ENCODE peak calls at places on chromosome 7, in ten cellular contexts. One of them, this sample, is unnamed.

GRCh38 chr7:20280475-20281351 is 50.0 kb upstream of the ITGB8 start:
- DNase-seq in NCI-H510A treated with DMSO at 0.1 percent for 48 hours: no peak
- DNase-seq in fibroblast of mammary gland: peak
- DNase-seq in NCI-H345: no peak
- DNase-seq in Ammon's horn: no peak
- DNase-seq in hippocampal formation: no peak
- DNase-seq in activated CD4-positive, alpha-beta T cell treated with anti-CD3 and anti-CD28 coated beads, Interleukin-2, amount 50 U/mL, for 48 hours: no peak
- DNase-seq in aorta: no peak
- DNase-seq in central memory CD4-positive, alpha-beta T cell: no peak
- DNase-seq in AG08396: peak
- DNase-seq in this sample: peak

GRCh38 chr7:99079104-99079503 is 64.8 kb downstream of the SMURF1 start:
- DNase-seq in central memory CD4-positive, alpha-beta T cell: no peak
- DNase-seq in activated CD4-positive, alpha-beta T cell treated with anti-CD3 and anti-CD28 coated beads, Interleukin-2, amount 50 U/mL, for 48 hours: no peak
- DNase-seq in AG08396: no peak
- DNase-seq in NCI-H510A treated with DMSO at 0.1 percent for 48 hours: peak
- DNase-seq in NCI-H345: no peak
- DNase-seq in hippocampal formation: no peak
- DNase-seq in fibroblast of mammary gland: no peak
- DNase-seq in Ammon's horn: no peak
- DNase-seq in aorta: no peak
- DNase-seq in this sample: no peak

GRCh38 chr7:27263781-27264180 is 21.2 kb downstream of the EVX1 start:
- DNase-seq in aorta: no peak
- DNase-seq in Ammon's horn: no peak
- DNase-seq in central memory CD4-positive, alpha-beta T cell: no peak
- DNase-seq in AG08396: no peak
- DNase-seq in activated CD4-positive, alpha-beta T cell treated with anti-CD3 and anti-CD28 coated beads, Interleukin-2, amount 50 U/mL, for 48 hours: no peak
- DNase-seq in hippocampal formation: no peak
- DNase-seq in NCI-H510A treated with DMSO at 0.1 percent for 48 hours: no peak
- DNase-seq in NCI-H345: no peak
- DNase-seq in fibroblast of mammary gland: no peak
- DNase-seq in this sample: no peak

GRCh38 chr7:17690030-17690429 is 250.3 kb downstream of the SNX13 start:
- DNase-seq in hippocampal formation: no peak
- DNase-seq in AG08396: peak
- DNase-seq in NCI-H345: no peak
- DNase-seq in central memory CD4-positive, alpha-beta T cell: no peak
- DNase-seq in Ammon's horn: no peak
- DNase-seq in aorta: no peak
- DNase-seq in NCI-H510A treated with DMSO at 0.1 percent for 48 hours: no peak
- DNase-seq in fibroblast of mammary gland: peak
- DNase-seq in activated CD4-positive, alpha-beta T cell treated with anti-CD3 and anti-CD28 coated beads, Interleukin-2, amount 50 U/mL, for 48 hours: no peak
- DNase-seq in this sample: peak

GRCh38 chr7:117894037-117894436 is 20.8 kb upstream of the CTTNBP2 start:
- DNase-seq in central memory CD4-positive, alpha-beta T cell: no peak
- DNase-seq in fibroblast of mammary gland: no peak
- DNase-seq in aorta: no peak
- DNase-seq in NCI-H345: no peak
- DNase-seq in AG08396: no peak
- DNase-seq in NCI-H510A treated with DMSO at 0.1 percent for 48 hours: no peak
- DNase-seq in activated CD4-positive, alpha-beta T cell treated with anti-CD3 and anti-CD28 coated beads, Interleukin-2, amount 50 U/mL, for 48 hours: no peak
- DNase-seq in hippocampal formation: no peak
- DNase-seq in Ammon's horn: no peak
- DNase-seq in this sample: no peak

GRCh38 chr7:112892263-112892662 is 102.1 kb upstream of the TMEM168 start:
- DNase-seq in hippocampal formation: no peak
- DNase-seq in Ammon's horn: no peak
- DNase-seq in NCI-H510A treated with DMSO at 0.1 percent for 48 hours: no peak
- DNase-seq in central memory CD4-positive, alpha-beta T cell: no peak
- DNase-seq in fibroblast of mammary gland: peak
- DNase-seq in AG08396: no peak
- DNase-seq in activated CD4-positive, alpha-beta T cell treated with anti-CD3 and anti-CD28 coated beads, Interleukin-2, amount 50 U/mL, for 48 hours: no peak
- DNase-seq in aorta: no peak
- DNase-seq in NCI-H345: no peak
- DNase-seq in this sample: peak

GRCh38 chr7:70614237-70614984 is 517.5 kb upstream of the GALNT17 start:
- DNase-seq in NCI-H345: peak
- DNase-seq in Ammon's horn: peak
- DNase-seq in fibroblast of mammary gland: peak
- DNase-seq in hippocampal formation: peak
- DNase-seq in AG08396: peak
- DNase-seq in NCI-H510A treated with DMSO at 0.1 percent for 48 hours: peak
- DNase-seq in activated CD4-positive, alpha-beta T cell treated with anti-CD3 and anti-CD28 coated beads, Interleukin-2, amount 50 U/mL, for 48 hours: no peak
- DNase-seq in central memory CD4-positive, alpha-beta T cell: no peak
- DNase-seq in aorta: peak
- DNase-seq in this sample: peak

GRCh38 chr7:1448958-1449357 is 10.3 kb downstream of the MICALL2 start:
- DNase-seq in NCI-H510A treated with DMSO at 0.1 percent for 48 hours: no peak
- DNase-seq in AG08396: no peak
- DNase-seq in NCI-H345: no peak
- DNase-seq in central memory CD4-positive, alpha-beta T cell: no peak
- DNase-seq in aorta: no peak
- DNase-seq in Ammon's horn: no peak
- DNase-seq in activated CD4-positive, alpha-beta T cell treated with anti-CD3 and anti-CD28 coated beads, Interleukin-2, amount 50 U/mL, for 48 hours: no peak
- DNase-seq in hippocampal formation: no peak
- DNase-seq in fibroblast of mammary gland: no peak
- DNase-seq in this sample: no peak

GRCh38 chr7:95622859-95623258 is 26.5 kb upstream of the PDK4 start:
- DNase-seq in AG08396: no peak
- DNase-seq in fibroblast of mammary gland: no peak
- DNase-seq in aorta: no peak
- DNase-seq in NCI-H510A treated with DMSO at 0.1 percent for 48 hours: no peak
- DNase-seq in central memory CD4-positive, alpha-beta T cell: no peak
- DNase-seq in hippocampal formation: no peak
- DNase-seq in Ammon's horn: no peak
- DNase-seq in activated CD4-positive, alpha-beta T cell treated with anti-CD3 and anti-CD28 coated beads, Interleukin-2, amount 50 U/mL, for 48 hours: no peak
- DNase-seq in NCI-H345: no peak
- DNase-seq in this sample: no peak

GRCh38 chr7:158779061-158779992 is 50.0 kb downstream of the ESYT2 start:
- DNase-seq in central memory CD4-positive, alpha-beta T cell: no peak
- DNase-seq in NCI-H345: no peak
- DNase-seq in aorta: no peak
- DNase-seq in activated CD4-positive, alpha-beta T cell treated with anti-CD3 and anti-CD28 coated beads, Interleukin-2, amount 50 U/mL, for 48 hours: no peak
- DNase-seq in Ammon's horn: no peak
- DNase-seq in hippocampal formation: no peak
- DNase-seq in NCI-H510A treated with DMSO at 0.1 percent for 48 hours: peak
- DNase-seq in AG08396: no peak
- DNase-seq in fibroblast of mammary gland: no peak
- DNase-seq in this sample: no peak

GRCh38 chr7:14761506-14762296 is 140.8 kb downstream of the DGKB start:
- DNase-seq in Ammon's horn: peak
- DNase-seq in fibroblast of mammary gland: peak
- DNase-seq in hippocampal formation: peak
- DNase-seq in AG08396: peak
- DNase-seq in aorta: no peak
- DNase-seq in NCI-H510A treated with DMSO at 0.1 percent for 48 hours: peak
- DNase-seq in central memory CD4-positive, alpha-beta T cell: no peak
- DNase-seq in NCI-H345: peak
- DNase-seq in activated CD4-positive, alpha-beta T cell treated with anti-CD3 and anti-CD28 coated beads, Interleukin-2, amount 50 U/mL, for 48 hours: no peak
- DNase-seq in this sample: peak

GRCh38 chr7:47510192-47510591 is 71.7 kb downstream of the TNS3 start:
- DNase-seq in hippocampal formation: no peak
- DNase-seq in NCI-H510A treated with DMSO at 0.1 percent for 48 hours: no peak
- DNase-seq in activated CD4-positive, alpha-beta T cell treated with anti-CD3 and anti-CD28 coated beads, Interleukin-2, amount 50 U/mL, for 48 hours: no peak
- DNase-seq in central memory CD4-positive, alpha-beta T cell: no peak
- DNase-seq in Ammon's horn: no peak
- DNase-seq in NCI-H345: no peak
- DNase-seq in AG08396: no peak
- DNase-seq in aorta: no peak
- DNase-seq in fibroblast of mammary gland: no peak
- DNase-seq in this sample: no peak

GRCh38 chr7:74480861-74481417 is 27.2 kb downstream of the GTF2IRD1 start:
- DNase-seq in fibroblast of mammary gland: peak
- DNase-seq in NCI-H345: no peak
- DNase-seq in activated CD4-positive, alpha-beta T cell treated with anti-CD3 and anti-CD28 coated beads, Interleukin-2, amount 50 U/mL, for 48 hours: no peak
- DNase-seq in aorta: peak
- DNase-seq in AG08396: no peak
- DNase-seq in hippocampal formation: no peak
- DNase-seq in Ammon's horn: no peak
- DNase-seq in NCI-H510A treated with DMSO at 0.1 percent for 48 hours: no peak
- DNase-seq in central memory CD4-positive, alpha-beta T cell: no peak
- DNase-seq in this sample: peak

GRCh38 chr7:148296994-148297644 is 293.4 kb upstream of the C7orf33 start:
- DNase-seq in NCI-H510A treated with DMSO at 0.1 percent for 48 hours: no peak
- DNase-seq in hippocampal formation: no peak
- DNase-seq in AG08396: no peak
- DNase-seq in fibroblast of mammary gland: peak
- DNase-seq in Ammon's horn: no peak
- DNase-seq in central memory CD4-positive, alpha-beta T cell: no peak
- DNase-seq in aorta: no peak
- DNase-seq in NCI-H345: no peak
- DNase-seq in activated CD4-positive, alpha-beta T cell treated with anti-CD3 and anti-CD28 coated beads, Interleukin-2, amount 50 U/mL, for 48 hours: no peak
- DNase-seq in this sample: no peak

GRCh38 chr7:44216521-44217030 is 15.8 kb downstream of the YKT6 start:
- DNase-seq in aorta: no peak
- DNase-seq in hippocampal formation: no peak
- DNase-seq in NCI-H510A treated with DMSO at 0.1 percent for 48 hours: peak
- DNase-seq in activated CD4-positive, alpha-beta T cell treated with anti-CD3 and anti-CD28 coated beads, Interleukin-2, amount 50 U/mL, for 48 hours: no peak
- DNase-seq in AG08396: no peak
- DNase-seq in fibroblast of mammary gland: no peak
- DNase-seq in NCI-H345: no peak
- DNase-seq in Ammon's horn: peak
- DNase-seq in central memory CD4-positive, alpha-beta T cell: no peak
- DNase-seq in this sample: no peak

GRCh38 chr7:137302075-137302474 is 41.5 kb downstream of the PTN start:
- DNase-seq in hippocampal formation: no peak
- DNase-seq in aorta: no peak
- DNase-seq in central memory CD4-positive, alpha-beta T cell: no peak
- DNase-seq in NCI-H345: no peak
- DNase-seq in Ammon's horn: no peak
- DNase-seq in activated CD4-positive, alpha-beta T cell treated with anti-CD3 and anti-CD28 coated beads, Interleukin-2, amount 50 U/mL, for 48 hours: no peak
- DNase-seq in AG08396: no peak
- DNase-seq in NCI-H510A treated with DMSO at 0.1 percent for 48 hours: no peak
- DNase-seq in fibroblast of mammary gland: no peak
- DNase-seq in this sample: no peak

GRCh38 chr7:130732980-130733865 is 784 bp downstream of the KLF14 start:
- DNase-seq in activated CD4-positive, alpha-beta T cell treated with anti-CD3 and anti-CD28 coated beads, Interleukin-2, amount 50 U/mL, for 48 hours: peak
- DNase-seq in aorta: no peak
- DNase-seq in NCI-H345: peak
- DNase-seq in hippocampal formation: no peak
- DNase-seq in central memory CD4-positive, alpha-beta T cell: peak
- DNase-seq in AG08396: no peak
- DNase-seq in fibroblast of mammary gland: peak
- DNase-seq in NCI-H510A treated with DMSO at 0.1 percent for 48 hours: no peak
- DNase-seq in Ammon's horn: no peak
- DNase-seq in this sample: peak

GRCh38 chr7:1700086-1700485 is 30.0 kb downstream of the ELFN1 start:
- DNase-seq in NCI-H345: no peak
- DNase-seq in Ammon's horn: no peak
- DNase-seq in activated CD4-positive, alpha-beta T cell treated with anti-CD3 and anti-CD28 coated beads, Interleukin-2, amount 50 U/mL, for 48 hours: no peak
- DNase-seq in fibroblast of mammary gland: no peak
- DNase-seq in NCI-H510A treated with DMSO at 0.1 percent for 48 hours: no peak
- DNase-seq in central memory CD4-positive, alpha-beta T cell: no peak
- DNase-seq in aorta: peak
- DNase-seq in AG08396: no peak
- DNase-seq in hippocampal formation: no peak
- DNase-seq in this sample: no peak

GRCh38 chr7:101817031-101817929 is at the start of gene CUX1:
- DNase-seq in NCI-H510A treated with DMSO at 0.1 percent for 48 hours: no peak
- DNase-seq in activated CD4-positive, alpha-beta T cell treated with anti-CD3 and anti-CD28 coated beads, Interleukin-2, amount 50 U/mL, for 48 hours: peak
- DNase-seq in NCI-H345: no peak
- DNase-seq in central memory CD4-positive, alpha-beta T cell: peak
- DNase-seq in hippocampal formation: no peak
- DNase-seq in fibroblast of mammary gland: no peak
- DNase-seq in AG08396: peak
- DNase-seq in Ammon's horn: no peak
- DNase-seq in aorta: peak
- DNase-seq in this sample: no peak

GRCh38 chr7:112052993-112053392 is 153.2 kb downstream of the DOCK4 start:
- DNase-seq in NCI-H510A treated with DMSO at 0.1 percent for 48 hours: no peak
- DNase-seq in activated CD4-positive, alpha-beta T cell treated with anti-CD3 and anti-CD28 coated beads, Interleukin-2, amount 50 U/mL, for 48 hours: no peak
- DNase-seq in Ammon's horn: no peak
- DNase-seq in central memory CD4-positive, alpha-beta T cell: no peak
- DNase-seq in fibroblast of mammary gland: no peak
- DNase-seq in aorta: no peak
- DNase-seq in AG08396: no peak
- DNase-seq in NCI-H345: no peak
- DNase-seq in hippocampal formation: no peak
- DNase-seq in this sample: no peak

This sample was measured in foreskin fibroblast.